ENCODE peak calls at places on chromosome 17, in seven cellular contexts. One of them, this sample, is unnamed.

GRCh38 chr17:16459850-16460550 is 32.0 kb downstream of the LRRC75A start:
- DNase-seq in esophagus muscularis mucosa: no peak
- DNase-seq in SK-N-SH: no peak
- DNase-seq in A549: no peak
- DNase-seq in H1: no peak
- DNase-seq in sigmoid colon: no peak
- DNase-seq in K562: no peak
- DNase-seq in this sample: no peak

GRCh38 chr17:61053469-61053868 is 346.2 kb upstream of the TBX2 start:
- DNase-seq in esophagus muscularis mucosa: no peak
- DNase-seq in SK-N-SH: no peak
- DNase-seq in A549: no peak
- DNase-seq in H1: no peak
- DNase-seq in sigmoid colon: no peak
- DNase-seq in K562: no peak
- DNase-seq in this sample: no peak

GRCh38 chr17:76005263-76006149 is 4.9 kb downstream of the CDK3 start:
- DNase-seq in esophagus muscularis mucosa: peak
- DNase-seq in SK-N-SH: peak
- DNase-seq in A549: peak
- DNase-seq in H1: peak
- DNase-seq in sigmoid colon: peak
- DNase-seq in K562: peak
- DNase-seq in this sample: peak

GRCh38 chr17:282000-282911 is 70.4 kb downstream of the RPH3AL start:
- DNase-seq in esophagus muscularis mucosa: no peak
- DNase-seq in SK-N-SH: no peak
- DNase-seq in A549: no peak
- DNase-seq in H1: no peak
- DNase-seq in sigmoid colon: peak
- DNase-seq in K562: no peak
- DNase-seq in this sample: no peak

GRCh38 chr17:76074390-76075363 is at the start of gene GALR2:
- DNase-seq in esophagus muscularis mucosa: no peak
- DNase-seq in SK-N-SH: peak
- DNase-seq in A549: no peak
- DNase-seq in H1: peak
- DNase-seq in sigmoid colon: no peak
- DNase-seq in K562: no peak
- DNase-seq in this sample: no peak

GRCh38 chr17:40612510-40613244 is 34.9 kb downstream of the SMARCE1 start:
- DNase-seq in esophagus muscularis mucosa: peak
- DNase-seq in SK-N-SH: no peak
- DNase-seq in A549: no peak
- DNase-seq in H1: no peak
- DNase-seq in sigmoid colon: no peak
- DNase-seq in K562: no peak
- DNase-seq in this sample: no peak

GRCh38 chr17:76266244-76266938 is 1.2 kb downstream of the UBALD2 start:
- DNase-seq in esophagus muscularis mucosa: no peak
- DNase-seq in SK-N-SH: peak
- DNase-seq in A549: no peak
- DNase-seq in H1: no peak
- DNase-seq in sigmoid colon: no peak
- DNase-seq in K562: no peak
- DNase-seq in this sample: no peak

GRCh38 chr17:45326566-45326965 is 9.7 kb upstream of the MAP3K14 start:
- DNase-seq in esophagus muscularis mucosa: peak
- DNase-seq in SK-N-SH: no peak
- DNase-seq in A549: no peak
- DNase-seq in H1: no peak
- DNase-seq in sigmoid colon: peak
- DNase-seq in K562: no peak
- DNase-seq in this sample: no peak

GRCh38 chr17:28142355-28142754 is 99.9 kb downstream of the NLK start:
- DNase-seq in esophagus muscularis mucosa: no peak
- DNase-seq in SK-N-SH: no peak
- DNase-seq in A549: no peak
- DNase-seq in H1: no peak
- DNase-seq in sigmoid colon: no peak
- DNase-seq in K562: no peak
- DNase-seq in this sample: no peak

GRCh38 chr17:51152766-51153209 is 571 bp upstream of the NME1 start:
- DNase-seq in esophagus muscularis mucosa: no peak
- DNase-seq in SK-N-SH: peak
- DNase-seq in A549: no peak
- DNase-seq in H1: no peak
- DNase-seq in sigmoid colon: no peak
- DNase-seq in K562: no peak
- DNase-seq in this sample: no peak

GRCh38 chr17:75769536-75769935 is 4.5 kb upstream of the GALK1 start:
- DNase-seq in esophagus muscularis mucosa: no peak
- DNase-seq in SK-N-SH: peak
- DNase-seq in A549: no peak
- DNase-seq in H1: no peak
- DNase-seq in sigmoid colon: peak
- DNase-seq in K562: no peak
- DNase-seq in this sample: no peak

GRCh38 chr17:17096438-17097178 is 54.4 kb downstream of the MPRIP start:
- DNase-seq in esophagus muscularis mucosa: no peak
- DNase-seq in SK-N-SH: no peak
- DNase-seq in A549: no peak
- DNase-seq in H1: no peak
- DNase-seq in sigmoid colon: no peak
- DNase-seq in K562: no peak
- DNase-seq in this sample: no peak

GRCh38 chr17:58204796-58205195 is 12.3 kb downstream of the EPX start:
- DNase-seq in esophagus muscularis mucosa: no peak
- DNase-seq in SK-N-SH: no peak
- DNase-seq in A549: no peak
- DNase-seq in H1: no peak
- DNase-seq in sigmoid colon: no peak
- DNase-seq in K562: no peak
- DNase-seq in this sample: no peak

GRCh38 chr17:6110592-6110991 is 40.4 kb downstream of the WSCD1 start:
- DNase-seq in esophagus muscularis mucosa: no peak
- DNase-seq in SK-N-SH: no peak
- DNase-seq in A549: peak
- DNase-seq in H1: no peak
- DNase-seq in sigmoid colon: no peak
- DNase-seq in K562: no peak
- DNase-seq in this sample: no peak

GRCh38 chr17:77370536-77370935 is 229.8 kb downstream of the SEC14L1 start:
- DNase-seq in esophagus muscularis mucosa: no peak
- DNase-seq in SK-N-SH: no peak
- DNase-seq in A549: no peak
- DNase-seq in H1: no peak
- DNase-seq in sigmoid colon: peak
- DNase-seq in K562: no peak
- DNase-seq in this sample: peak

GRCh38 chr17:13594762-13595697 is 6.7 kb downstream of the HS3ST3A1 start:
- DNase-seq in esophagus muscularis mucosa: no peak
- DNase-seq in SK-N-SH: peak
- DNase-seq in A549: peak
- DNase-seq in H1: peak
- DNase-seq in sigmoid colon: peak
- DNase-seq in K562: peak
- DNase-seq in this sample: peak

GRCh38 chr17:7217113-7217987 is 2.3 kb downstream of the DLG4 start:
- DNase-seq in esophagus muscularis mucosa: no peak
- DNase-seq in SK-N-SH: peak
- DNase-seq in A549: peak
- DNase-seq in H1: peak
- DNase-seq in sigmoid colon: peak
- DNase-seq in K562: peak
- DNase-seq in this sample: peak

GRCh38 chr17:37888881-37889280 is 35.3 kb upstream of the TBC1D3K start:
- DNase-seq in esophagus muscularis mucosa: no peak
- DNase-seq in SK-N-SH: no peak
- DNase-seq in A549: no peak
- DNase-seq in H1: no peak
- DNase-seq in sigmoid colon: no peak
- DNase-seq in K562: no peak
- DNase-seq in this sample: no peak

GRCh38 chr17:37884516-37884915 is 39.7 kb upstream of the TBC1D3K start:
- DNase-seq in esophagus muscularis mucosa: no peak
- DNase-seq in SK-N-SH: no peak
- DNase-seq in A549: no peak
- DNase-seq in H1: no peak
- DNase-seq in sigmoid colon: no peak
- DNase-seq in K562: no peak
- DNase-seq in this sample: no peak

GRCh38 chr17:37885136-37885535 is 39.1 kb upstream of the TBC1D3K start:
- DNase-seq in esophagus muscularis mucosa: no peak
- DNase-seq in SK-N-SH: no peak
- DNase-seq in A549: no peak
- DNase-seq in H1: no peak
- DNase-seq in sigmoid colon: no peak
- DNase-seq in K562: no peak
- DNase-seq in this sample: no peak
- TF ChIP-seq EP300 in esophagus muscularis mucosa: no peak
- TF ChIP-seq EP300 in SK-N-SH: no peak
- TF ChIP-seq EP300 in A549: no peak
- TF ChIP-seq EP300 in H1: no peak
- TF ChIP-seq EP300 in sigmoid colon: no peak
- TF ChIP-seq EP300 in K562: no peak
- TF ChIP-seq EP300 in this sample: no peak

DNA sequence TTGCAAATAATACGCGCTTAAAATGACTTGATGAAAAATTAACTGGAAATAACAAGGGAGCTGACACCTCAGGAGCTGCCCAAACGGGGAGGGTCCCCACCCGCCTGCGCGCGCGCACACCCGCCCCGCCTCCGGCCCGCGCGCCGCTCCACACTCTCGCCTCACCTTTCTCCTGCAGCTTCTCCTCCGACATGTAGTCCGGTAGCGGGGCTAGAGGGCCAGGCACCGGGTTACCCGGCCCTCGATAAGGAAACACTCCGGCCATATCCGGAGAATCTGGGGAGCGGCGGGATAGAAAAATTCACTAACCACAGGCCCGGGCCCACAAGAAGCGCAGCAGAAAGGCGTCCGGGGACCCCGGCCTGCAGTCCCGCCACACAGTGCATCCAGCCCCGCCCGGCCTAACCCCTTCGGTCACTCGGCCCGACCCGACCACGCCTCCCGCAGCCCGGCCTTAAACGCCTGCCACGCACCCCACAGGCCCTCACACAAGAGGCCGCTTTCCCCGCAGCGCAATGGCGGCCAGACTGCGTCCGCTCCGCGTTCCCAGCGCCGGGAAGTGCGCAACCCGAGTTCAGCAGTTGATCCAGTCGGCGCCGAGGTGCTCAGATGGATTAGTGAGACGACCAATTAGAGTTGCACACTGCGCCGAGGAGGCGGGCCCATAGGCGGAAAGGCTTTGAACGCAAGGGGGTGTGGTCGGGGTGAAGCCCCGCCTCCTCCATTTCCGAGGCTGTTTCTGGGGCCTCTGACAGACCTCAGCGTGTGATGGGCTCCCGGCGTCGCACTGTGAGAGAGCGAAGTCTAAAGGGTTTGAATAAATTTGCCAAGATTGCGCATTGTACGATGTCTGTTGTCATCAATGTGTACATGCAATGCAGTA is at the start of gene PRPF8:
- DNase-seq in esophagus muscularis mucosa: peak
- DNase-seq in SK-N-SH: peak
- DNase-seq in A549: peak
- DNase-seq in H1: peak
- DNase-seq in sigmoid colon: peak
- DNase-seq in K562: peak
- DNase-seq in this sample: peak
- TF ChIP-seq EP300 in esophagus muscularis mucosa: no peak
- TF ChIP-seq EP300 in SK-N-SH: no peak
- TF ChIP-seq EP300 in A549: no peak
- TF ChIP-seq EP300 in H1: no peak
- TF ChIP-seq EP300 in sigmoid colon: no peak
- TF ChIP-seq EP300 in K562: no peak
- TF ChIP-seq EP300 in this sample: no peak

DNA sequence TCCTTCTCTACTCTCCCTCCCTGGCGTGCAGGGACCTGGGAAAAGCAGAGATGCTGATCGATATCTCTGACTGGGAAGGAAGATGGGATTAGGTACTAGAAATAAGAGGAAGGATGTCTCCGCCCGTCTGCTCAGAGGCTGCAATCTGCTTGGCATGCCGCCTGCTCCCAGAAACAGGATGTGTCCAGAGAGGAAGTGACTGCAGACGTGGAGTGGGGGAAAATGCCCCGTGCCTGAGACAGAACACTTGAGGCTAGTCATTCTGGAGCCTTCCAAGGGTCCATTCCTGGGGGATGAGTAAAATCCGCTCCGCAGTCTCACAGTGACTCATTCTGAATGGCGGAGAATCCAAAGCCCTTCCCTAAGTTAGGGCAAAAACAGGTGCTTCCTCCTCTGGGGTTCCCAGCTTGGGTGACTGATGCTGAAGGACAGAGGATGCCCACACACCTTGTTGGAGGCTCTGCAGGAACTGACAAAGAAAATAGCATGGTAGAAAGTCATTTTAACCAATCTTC is 45.0 kb upstream of the SMURF2 start:
- DNase-seq in esophagus muscularis mucosa: peak
- DNase-seq in SK-N-SH: peak
- DNase-seq in A549: peak
- DNase-seq in H1: no peak
- DNase-seq in sigmoid colon: peak
- DNase-seq in K562: no peak
- DNase-seq in this sample: peak
- TF ChIP-seq EP300 in esophagus muscularis mucosa: no peak
- TF ChIP-seq EP300 in SK-N-SH: peak
- TF ChIP-seq EP300 in A549: peak
- TF ChIP-seq EP300 in H1: no peak
- TF ChIP-seq EP300 in sigmoid colon: no peak
- TF ChIP-seq EP300 in K562: no peak
- TF ChIP-seq EP300 in this sample: no peak

DNA sequence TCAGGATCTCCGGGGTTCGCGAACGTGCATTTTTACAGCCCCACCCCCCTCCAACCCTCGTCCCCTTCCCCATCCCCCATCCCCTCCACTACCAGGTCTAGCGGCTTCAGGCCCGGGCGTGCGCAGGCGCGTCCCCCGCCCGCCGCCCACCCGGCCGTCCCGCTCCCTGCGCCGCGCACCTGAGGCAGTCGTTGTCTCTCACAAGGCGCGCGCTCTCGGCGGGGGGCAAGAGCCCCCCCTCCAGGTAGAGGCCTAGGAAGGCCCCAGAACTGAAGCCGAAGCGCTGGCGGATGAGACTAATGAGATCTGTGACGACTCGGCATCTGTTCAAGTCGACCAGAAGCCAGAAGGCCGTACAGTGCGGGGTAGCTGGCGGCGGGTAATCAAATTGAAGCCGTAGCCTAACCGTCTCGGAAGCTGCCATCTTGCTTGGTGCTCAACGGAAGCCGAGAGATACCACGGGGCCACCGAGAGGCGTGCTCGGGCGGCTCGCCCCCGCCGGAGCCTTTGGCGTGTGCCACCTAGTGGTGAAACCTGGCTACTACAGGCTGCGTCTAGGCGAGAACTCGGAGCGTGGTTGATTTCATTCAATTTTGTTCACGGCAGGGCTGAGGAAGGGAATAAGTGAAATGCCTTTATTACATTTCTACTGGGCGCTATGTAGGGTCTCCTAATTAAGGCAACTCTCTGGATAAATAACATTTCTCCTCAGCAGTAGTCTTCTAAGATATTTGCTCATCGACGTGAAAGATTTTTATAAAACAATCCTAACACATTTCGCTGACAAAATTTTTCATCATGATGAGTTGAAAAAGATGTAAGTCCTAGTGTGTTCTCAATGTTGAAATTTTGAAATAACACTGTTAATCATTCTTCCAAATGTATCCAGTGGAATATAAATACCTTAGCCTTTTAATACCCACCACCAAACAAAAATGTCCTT is at the start of gene COIL:
- DNase-seq in esophagus muscularis mucosa: peak
- DNase-seq in SK-N-SH: peak
- DNase-seq in A549: peak
- DNase-seq in H1: peak
- DNase-seq in sigmoid colon: peak
- DNase-seq in K562: peak
- DNase-seq in this sample: peak
- TF ChIP-seq EP300 in esophagus muscularis mucosa: no peak
- TF ChIP-seq EP300 in SK-N-SH: peak
- TF ChIP-seq EP300 in A549: no peak
- TF ChIP-seq EP300 in H1: no peak
- TF ChIP-seq EP300 in sigmoid colon: no peak
- TF ChIP-seq EP300 in K562: no peak
- TF ChIP-seq EP300 in this sample: no peak

This sample was measured in ovary.